ENCODE peak calls at places on chromosomes 12 and 14, in eight cellular contexts. One of them, this sample, is unnamed.

GRCh38 chr14:56002876-56003625 is 115.2 kb upstream of the PELI2 start:
- DNase-seq in tibial artery: no peak
- DNase-seq in thyroid gland: no peak
- DNase-seq in CD8-positive, alpha-beta T cell: no peak
- DNase-seq in heart right ventricle: no peak
- DNase-seq in CD4-positive, alpha-beta T cell: peak; percentile 14
- DNase-seq in effector memory CD4-positive, alpha-beta T cell: peak; percentile 1
- DNase-seq in endodermal cell: no peak
- DNase-seq in this sample: no peak

GRCh38 chr14:51081712-51082111 is 13.2 kb downstream of the TRIM9 start:
- DNase-seq in heart right ventricle: no peak
- DNase-seq in tibial artery: no peak
- DNase-seq in endodermal cell: no peak
- DNase-seq in CD4-positive, alpha-beta T cell: no peak
- DNase-seq in CD8-positive, alpha-beta T cell: no peak
- DNase-seq in effector memory CD4-positive, alpha-beta T cell: no peak
- DNase-seq in thyroid gland: no peak
- DNase-seq in this sample: no peak

GRCh38 chr12:65779091-65779642 is 45.1 kb upstream of the HMGA2 start:
- DNase-seq in CD8-positive, alpha-beta T cell: no peak
- DNase-seq in thyroid gland: no peak
- DNase-seq in CD4-positive, alpha-beta T cell: no peak
- DNase-seq in tibial artery: no peak
- DNase-seq in endodermal cell: no peak
- DNase-seq in heart right ventricle: no peak
- DNase-seq in effector memory CD4-positive, alpha-beta T cell: no peak
- DNase-seq in this sample: no peak

GRCh38 chr12:98352218-98352811 is 163.1 kb upstream of the TMPO start:
- DNase-seq in CD4-positive, alpha-beta T cell: no peak
- DNase-seq in endodermal cell: peak; percentile 62
- DNase-seq in thyroid gland: no peak
- DNase-seq in tibial artery: no peak
- DNase-seq in effector memory CD4-positive, alpha-beta T cell: no peak
- DNase-seq in CD8-positive, alpha-beta T cell: no peak
- DNase-seq in heart right ventricle: no peak
- DNase-seq in this sample: no peak

GRCh38 chr14:24185015-24185414 is 3.6 kb downstream of the IPO4 start:
- DNase-seq in thyroid gland: no peak
- DNase-seq in tibial artery: no peak
- DNase-seq in heart right ventricle: no peak
- DNase-seq in effector memory CD4-positive, alpha-beta T cell: no peak
- DNase-seq in CD4-positive, alpha-beta T cell: no peak
- DNase-seq in CD8-positive, alpha-beta T cell: no peak
- DNase-seq in endodermal cell: no peak
- DNase-seq in this sample: no peak

GRCh38 chr14:56482306-56482705 is 97.3 kb upstream of the TMEM260 start:
- DNase-seq in CD4-positive, alpha-beta T cell: no peak
- DNase-seq in heart right ventricle: no peak
- DNase-seq in thyroid gland: no peak
- DNase-seq in tibial artery: no peak
- DNase-seq in endodermal cell: peak; percentile 86
- DNase-seq in effector memory CD4-positive, alpha-beta T cell: no peak
- DNase-seq in CD8-positive, alpha-beta T cell: no peak
- DNase-seq in this sample: no peak

GRCh38 chr14:47442206-47442605 is 233.2 kb downstream of the MDGA2 start:
- DNase-seq in CD8-positive, alpha-beta T cell: no peak
- DNase-seq in heart right ventricle: no peak
- DNase-seq in tibial artery: no peak
- DNase-seq in thyroid gland: no peak
- DNase-seq in endodermal cell: peak; percentile 82
- DNase-seq in CD4-positive, alpha-beta T cell: no peak
- DNase-seq in effector memory CD4-positive, alpha-beta T cell: no peak
- DNase-seq in this sample: no peak

GRCh38 chr12:104747330-104747729 is 210.8 kb downstream of the SLC41A2 start:
- DNase-seq in effector memory CD4-positive, alpha-beta T cell: no peak
- DNase-seq in tibial artery: no peak
- DNase-seq in endodermal cell: peak; percentile 36
- DNase-seq in heart right ventricle: no peak
- DNase-seq in CD8-positive, alpha-beta T cell: no peak
- DNase-seq in thyroid gland: no peak
- DNase-seq in CD4-positive, alpha-beta T cell: no peak
- DNase-seq in this sample: no peak

GRCh38 chr12:122081108-122081696 is 2.6 kb downstream of the MLXIP start:
- DNase-seq in endodermal cell: no peak
- DNase-seq in tibial artery: peak; percentile 65
- DNase-seq in CD4-positive, alpha-beta T cell: no peak
- DNase-seq in effector memory CD4-positive, alpha-beta T cell: no peak
- DNase-seq in CD8-positive, alpha-beta T cell: no peak
- DNase-seq in heart right ventricle: no peak
- DNase-seq in thyroid gland: no peak
- DNase-seq in this sample: no peak
- H3K27ac ChIP-seq in endodermal cell: no peak overlapping the region
- H3K27ac ChIP-seq in tibial artery: peak overlapping the region; percentile 74
- H3K27ac ChIP-seq in CD4-positive, alpha-beta T cell: peak overlapping the region; percentile 59
- H3K27ac ChIP-seq in effector memory CD4-positive, alpha-beta T cell: peak overlapping the region; percentile 77
- H3K27ac ChIP-seq in CD8-positive, alpha-beta T cell: peak overlapping the region; percentile 53
- H3K27ac ChIP-seq in heart right ventricle: peak overlapping the region; percentile 82
- H3K27ac ChIP-seq in thyroid gland: peak overlapping the region; percentile 73
- H3K27ac ChIP-seq in this sample: peak overlapping the region; percentile 9

GRCh38 chr12:46559311-46559710 is 186.7 kb upstream of the SLC38A2 start:
- DNase-seq in endodermal cell: no peak
- DNase-seq in tibial artery: no peak
- DNase-seq in CD8-positive, alpha-beta T cell: no peak
- DNase-seq in thyroid gland: no peak
- DNase-seq in effector memory CD4-positive, alpha-beta T cell: no peak
- DNase-seq in CD4-positive, alpha-beta T cell: no peak
- DNase-seq in heart right ventricle: no peak
- DNase-seq in this sample: no peak
- H3K27ac ChIP-seq in endodermal cell: no peak overlapping the region
- H3K27ac ChIP-seq in tibial artery: peak overlapping the region; percentile 45
- H3K27ac ChIP-seq in CD8-positive, alpha-beta T cell: no peak overlapping the region
- H3K27ac ChIP-seq in thyroid gland: no peak overlapping the region
- H3K27ac ChIP-seq in effector memory CD4-positive, alpha-beta T cell: no peak overlapping the region
- H3K27ac ChIP-seq in CD4-positive, alpha-beta T cell: no peak overlapping the region
- H3K27ac ChIP-seq in heart right ventricle: no peak overlapping the region
- H3K27ac ChIP-seq in this sample: no peak overlapping the region

GRCh38 chr14:100224229-100224628 is 14.7 kb upstream of the YY1 start:
- DNase-seq in heart right ventricle: no peak
- DNase-seq in CD8-positive, alpha-beta T cell: no peak
- DNase-seq in effector memory CD4-positive, alpha-beta T cell: no peak
- DNase-seq in thyroid gland: no peak
- DNase-seq in CD4-positive, alpha-beta T cell: no peak
- DNase-seq in tibial artery: no peak
- DNase-seq in endodermal cell: no peak
- DNase-seq in this sample: no peak

GRCh38 chr14:100222219-100223093 is 16.5 kb upstream of the YY1 start:
- DNase-seq in endodermal cell: peak; percentile 64
- DNase-seq in effector memory CD4-positive, alpha-beta T cell: no peak
- DNase-seq in CD4-positive, alpha-beta T cell: no peak
- DNase-seq in CD8-positive, alpha-beta T cell: no peak
- DNase-seq in tibial artery: no peak
- DNase-seq in thyroid gland: no peak
- DNase-seq in heart right ventricle: no peak
- DNase-seq in this sample: no peak

GRCh38 chr14:100221419-100222218 is 17.3 kb upstream of the YY1 start:
- DNase-seq in thyroid gland: peak; percentile 67
- DNase-seq in CD8-positive, alpha-beta T cell: peak; percentile 40
- DNase-seq in heart right ventricle: peak; percentile 42
- DNase-seq in effector memory CD4-positive, alpha-beta T cell: peak; percentile 31
- DNase-seq in endodermal cell: peak; percentile 85
- DNase-seq in tibial artery: no peak
- DNase-seq in CD4-positive, alpha-beta T cell: peak; percentile 66
- DNase-seq in this sample: no peak

GRCh38 chr14:100223332-100224171 is 15.4 kb upstream of the YY1 start:
- DNase-seq in endodermal cell: peak; percentile 59
- DNase-seq in heart right ventricle: no peak
- DNase-seq in tibial artery: no peak
- DNase-seq in CD8-positive, alpha-beta T cell: no peak
- DNase-seq in effector memory CD4-positive, alpha-beta T cell: no peak
- DNase-seq in CD4-positive, alpha-beta T cell: no peak
- DNase-seq in thyroid gland: no peak
- DNase-seq in this sample: no peak

GRCh38 chr14:100225169-100225568 is 13.8 kb upstream of the YY1 start:
- DNase-seq in effector memory CD4-positive, alpha-beta T cell: no peak
- DNase-seq in thyroid gland: no peak
- DNase-seq in CD4-positive, alpha-beta T cell: no peak
- DNase-seq in heart right ventricle: no peak
- DNase-seq in tibial artery: no peak
- DNase-seq in CD8-positive, alpha-beta T cell: no peak
- DNase-seq in endodermal cell: no peak
- DNase-seq in this sample: no peak
- H3K27ac ChIP-seq in effector memory CD4-positive, alpha-beta T cell: no peak overlapping the region
- H3K27ac ChIP-seq in thyroid gland: no peak overlapping the region
- H3K27ac ChIP-seq in CD4-positive, alpha-beta T cell: no peak overlapping the region
- H3K27ac ChIP-seq in heart right ventricle: no peak overlapping the region
- H3K27ac ChIP-seq in tibial artery: no peak overlapping the region
- H3K27ac ChIP-seq in CD8-positive, alpha-beta T cell: no peak overlapping the region
- H3K27ac ChIP-seq in endodermal cell: no peak overlapping the region
- H3K27ac ChIP-seq in this sample: no peak overlapping the region

GRCh38 chr12:64445490-64445889 is 6.4 kb upstream of the TBK1 start:
- DNase-seq in thyroid gland: no peak
- DNase-seq in heart right ventricle: no peak
- DNase-seq in tibial artery: no peak
- DNase-seq in endodermal cell: no peak
- DNase-seq in effector memory CD4-positive, alpha-beta T cell: no peak
- DNase-seq in CD4-positive, alpha-beta T cell: no peak
- DNase-seq in CD8-positive, alpha-beta T cell: no peak
- DNase-seq in this sample: no peak

DNA sequence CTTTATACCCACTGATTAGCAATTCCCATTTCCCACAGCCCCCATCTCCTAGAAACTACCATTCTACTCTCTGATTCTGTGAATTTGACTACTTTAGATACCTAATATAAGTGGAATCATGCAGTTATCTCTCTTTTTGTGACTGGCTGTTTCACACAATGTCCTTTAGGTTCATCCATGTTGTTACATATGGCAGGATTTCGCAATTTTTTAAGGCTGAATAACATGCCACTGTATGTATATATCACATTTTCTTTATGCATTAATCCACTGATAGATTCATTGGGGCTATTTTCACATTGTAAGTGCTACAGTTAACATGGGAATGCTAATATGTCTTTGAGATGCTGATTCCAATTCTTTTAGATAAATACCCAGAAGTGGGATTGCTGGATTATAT is 11.8 kb upstream of the TBK1 start:
- DNase-seq in CD8-positive, alpha-beta T cell: no peak
- DNase-seq in endodermal cell: no peak
- DNase-seq in thyroid gland: no peak
- DNase-seq in CD4-positive, alpha-beta T cell: no peak
- DNase-seq in effector memory CD4-positive, alpha-beta T cell: no peak
- DNase-seq in heart right ventricle: no peak
- DNase-seq in tibial artery: no peak
- DNase-seq in this sample: no peak
- H3K27ac ChIP-seq in CD8-positive, alpha-beta T cell: no peak overlapping the region
- H3K27ac ChIP-seq in endodermal cell: no peak overlapping the region
- H3K27ac ChIP-seq in thyroid gland: no peak overlapping the region
- H3K27ac ChIP-seq in CD4-positive, alpha-beta T cell: no peak overlapping the region
- H3K27ac ChIP-seq in effector memory CD4-positive, alpha-beta T cell: no peak overlapping the region
- H3K27ac ChIP-seq in heart right ventricle: no peak overlapping the region
- H3K27ac ChIP-seq in tibial artery: no peak overlapping the region
- H3K27ac ChIP-seq in this sample: no peak overlapping the region

DNA sequence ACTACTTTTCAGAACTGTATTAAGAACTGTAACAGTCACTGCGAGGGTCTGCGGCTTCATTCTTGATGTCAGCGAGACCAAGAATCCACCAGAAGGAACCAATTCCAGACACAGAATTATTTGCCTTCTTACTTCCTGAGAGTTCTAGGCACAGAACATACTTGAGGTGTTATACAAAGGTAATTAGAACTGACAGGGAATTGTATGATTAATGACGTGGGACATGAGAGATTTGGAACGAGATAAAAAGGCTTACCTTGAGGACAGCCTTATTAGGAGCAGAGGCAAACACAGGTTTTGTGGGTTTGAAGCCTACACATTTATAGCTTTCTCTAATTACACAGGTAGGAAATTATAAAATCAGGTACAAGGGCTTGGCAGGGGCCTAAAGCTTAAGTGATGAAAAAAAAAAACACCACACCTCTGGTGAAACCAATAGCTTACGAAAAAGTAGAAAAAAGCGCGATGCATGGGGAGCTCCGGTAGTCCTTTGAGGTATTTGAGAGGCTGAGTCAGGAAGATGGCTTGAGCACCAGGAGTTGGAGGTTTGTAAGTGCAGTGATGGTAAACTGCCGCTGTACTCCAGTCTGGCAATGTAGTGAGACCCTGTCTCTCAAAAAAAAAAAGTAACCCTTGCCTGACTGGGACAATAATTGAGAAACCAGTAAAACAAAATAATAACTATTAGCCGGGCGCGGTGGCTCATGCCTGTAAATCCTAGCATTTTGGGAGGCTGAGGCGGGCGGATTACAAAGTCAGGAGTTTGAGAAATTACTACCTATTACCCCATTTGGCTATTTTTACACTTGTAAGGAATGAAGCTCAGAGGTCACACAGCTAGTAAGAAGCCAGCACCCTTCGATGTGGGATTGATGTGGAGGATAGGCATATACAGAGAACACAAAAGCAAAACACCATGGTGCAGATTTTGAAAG is 795 bp upstream of the ACOT2 start:
- DNase-seq in endodermal cell: no peak
- DNase-seq in tibial artery: no peak
- DNase-seq in heart right ventricle: no peak
- DNase-seq in thyroid gland: no peak
- DNase-seq in CD4-positive, alpha-beta T cell: no peak
- DNase-seq in effector memory CD4-positive, alpha-beta T cell: no peak
- DNase-seq in CD8-positive, alpha-beta T cell: no peak
- DNase-seq in this sample: no peak
- H3K27ac ChIP-seq in endodermal cell: no peak overlapping the region
- H3K27ac ChIP-seq in tibial artery: peak overlapping the region; percentile 86
- H3K27ac ChIP-seq in heart right ventricle: peak overlapping the region; percentile 92
- H3K27ac ChIP-seq in thyroid gland: peak overlapping the region; percentile 94
- H3K27ac ChIP-seq in CD4-positive, alpha-beta T cell: peak overlapping the region; percentile 74
- H3K27ac ChIP-seq in effector memory CD4-positive, alpha-beta T cell: peak overlapping the region; percentile 76
- H3K27ac ChIP-seq in CD8-positive, alpha-beta T cell: peak overlapping the region; percentile 78
- H3K27ac ChIP-seq in this sample: no peak overlapping the region